ENCODE peak calls at places on chromosomes 4 and X, in six cellular contexts. F is colonic mucosa, W is D341Med, K is NCI-H1092, J is H7, N is SW480. U is an unnamed sample.

GRCh38 chrX:22063284-22063683 is 31.2 kb downstream of the PHEX start:
- DNase-seq in F (no peak), W (no peak), K (no peak), J (no peak), N (peak), U (no peak)

GRCh38 chr4:174036111-174036510 is 247.4 kb downstream of the FBXO8 start:
- DNase-seq in F (no peak), W (no peak), K (peak), J (no peak), N (no peak), U (no peak)

GRCh38 chrX:112844250-112844649 is 3.6 kb upstream of the AMOT start:
- DNase-seq in F (no peak), W (no peak), K (no peak), J (no peak), N (no peak), U (no peak)

GRCh38 chr4:82705881-82706280 is 92.7 kb downstream of the SCD5 start:
- DNase-seq in F (no peak), W (no peak), K (no peak), J (no peak), N (no peak), U (no peak)

GRCh38 chr4:68344049-68344448 is 5.8 kb downstream of the YTHDC1 start:
- DNase-seq in F (no peak), W (no peak), K (no peak), J (no peak), N (no peak), U (no peak)

GRCh38 chr4:109015413-109015810 is 252.6 kb upstream of the ETNPPL start:
- DNase-seq in F (no peak), W (no peak), K (no peak), J (no peak), N (no peak), U (no peak)

GRCh38 chrX:138917781-138918180 is 206.3 kb upstream of the FGF13 start:
- DNase-seq in F (no peak), W (no peak), K (no peak), J (no peak), N (no peak), U (no peak)

GRCh38 chrX:54427837-54428424 is 12.3 kb upstream of the TSR2 start:
- DNase-seq in F (no peak), W (no peak), K (no peak), J (no peak), N (no peak), U (no peak)

GRCh38 chr4:147102596-147102995 is 156.9 kb upstream of the TTC29 start:
- DNase-seq in F (no peak), W (no peak), K (no peak), J (no peak), N (no peak), U (no peak)

GRCh38 chrX:45750639-45751038 is 550.0 kb upstream of the DIPK2B start:
- DNase-seq in F (no peak), W (no peak), K (no peak), J (no peak), N (no peak), U (no peak)

GRCh38 chr4:15436515-15436914 is 8.7 kb downstream of the C1QTNF7 start:
- DNase-seq in F (no peak), W (no peak), K (peak), J (no peak), N (no peak), U (no peak)

GRCh38 chr4:114694770-114695169 is 96.2 kb downstream of the UGT8 start:
- DNase-seq in F (no peak), W (peak), K (peak), J (no peak), N (peak), U (no peak)

GRCh38 chr4:171875291-171875690 is 62.1 kb downstream of the GALNTL6 start:
- DNase-seq in F (no peak), W (no peak), K (no peak), J (peak), N (no peak), U (no peak)

GRCh38 chr4:151700566-151701316 is 60.1 kb downstream of the GATB start:
- DNase-seq in F (no peak), W (no peak), K (no peak), J (no peak), N (no peak), U (no peak)

GRCh38 chr4:173807347-173807746 is 277.3 kb upstream of the HAND2 start:
- DNase-seq in F (peak), W (no peak), K (no peak), J (no peak), N (no peak), U (no peak)

GRCh38 chrX:44967221-44967620 is 94.2 kb downstream of the KDM6A start:
- DNase-seq in F (no peak), W (no peak), K (no peak), J (no peak), N (no peak), U (no peak)

GRCh38 chr4:150329338-150329737 is 251.1 kb downstream of the DCLK2 start:
- DNase-seq in F (no peak), W (no peak), K (no peak), J (no peak), N (no peak), U (no peak)

GRCh38 chr4:123524958-123525628 is 128.5 kb downstream of the SPRY1 start:
- DNase-seq in F (no peak), W (no peak), K (no peak), J (no peak), N (no peak), U (no peak)

GRCh38 chr4:156528216-156528615 is 443.4 kb downstream of the PDGFC start:
- DNase-seq in F (no peak), W (no peak), K (no peak), J (no peak), N (no peak), U (no peak)

GRCh38 chrX:110383414-110383813 is 24.8 kb downstream of the RTL9 start:
- DNase-seq in F (no peak), W (no peak), K (no peak), J (no peak), N (no peak), U (no peak)

GRCh38 chrX:53474707-53475106 is 40.5 kb upstream of the HSD17B10 start:
- DNase-seq in F (no peak), W (no peak), K (no peak), J (no peak), N (no peak), U (no peak)

GRCh38 chr4:40811886-40812857 is 62.4 kb downstream of the NSUN7 start:
- DNase-seq in F (no peak), W (no peak), K (no peak), J (no peak), N (no peak), U (no peak)

GRCh38 chr4:10640535-10641159 is 43.9 kb downstream of the CLNK start:
- DNase-seq in F (no peak), W (no peak), K (no peak), J (no peak), N (no peak), U (no peak)

GRCh38 chr4:39846705-39847104 is 131.0 kb downstream of the PDS5A start:
- DNase-seq in F (no peak), W (no peak), K (no peak), J (no peak), N (no peak), U (no peak)

GRCh38 chr4:165537028-165537648 is 158.3 kb downstream of the CPE start:
- DNase-seq in F (no peak), W (peak), K (peak), J (peak), N (peak), U (no peak)

U was measured in activated T-helper 1 cell treated with Interleukin-2 at 50 U/mL for 16 hours.